ENCODE peak calls at places on chromosomes 3 and 15, in nine cellular contexts. D is skeletal muscle cell; E is testis; K is GM23248; H is mesenchymal stem cell; X is activated naive CD4-positive, alpha-beta T cell; Q is Kasumi-1; G is occipital lobe; J is pons. U is an unnamed sample.

GRCh38 chr3:152595975-152596832 is 238.7 kb upstream of the P2RY1 start:
- DNase-seq in D (peak; percentile 90), E (peak; percentile 81), K (peak; percentile 68), H (peak; percentile 77), X (no peak), Q (peak; percentile 90), G (no peak), J (peak; percentile 73), U (no peak)

GRCh38 chr3:101521251-101521701 is 8.3 kb upstream of the SENP7 start:
- DNase-seq in D (no peak), E (peak; percentile 21), K (no peak), H (no peak), X (no peak), Q (no peak), G (no peak), J (no peak), U (no peak)

GRCh38 chr15:44468713-44469385 is 41.4 kb downstream of the CTDSPL2 start:
- DNase-seq in D (peak; percentile 31), E (no peak), K (peak; percentile 80), H (peak; percentile 51), X (no peak), Q (no peak), G (no peak), J (no peak), U (no peak)

GRCh38 chr3:155102329-155102728 is 22.2 kb downstream of the MME start:
- DNase-seq in D (peak; percentile 64), E (no peak), K (peak; percentile 20), H (peak; percentile 23), X (no peak), Q (no peak), G (no peak), J (no peak), U (no peak)

GRCh38 chr3:141114816-141115458 is 63.8 kb downstream of the SPSB4 start:
- DNase-seq in D (no peak), E (peak; percentile 87), K (peak; percentile 36), H (peak; percentile 11), X (no peak), Q (peak; percentile 14), G (no peak), J (no peak), U (no peak)

GRCh38 chr3:111619833-111620232 is 24.7 kb upstream of the ZBED2 start:
- DNase-seq in D (no peak), E (no peak), K (peak; percentile 29), H (no peak), X (no peak), Q (no peak), G (no peak), J (no peak), U (no peak)

GRCh38 chr3:160154033-160154432 is 71.2 kb upstream of the C3orf80 start:
- DNase-seq in D (no peak), E (no peak), K (peak; percentile 78), H (peak; percentile 52), X (no peak), Q (no peak), G (no peak), J (no peak), U (no peak)

GRCh38 chr15:94174399-94174802 is 57.0 kb upstream of the MCTP2 start:
- DNase-seq in D (no peak), E (no peak), K (peak; percentile 69), H (peak; percentile 96), X (no peak), Q (peak; percentile 95), G (no peak), J (no peak), U (no peak)

GRCh38 chr15:95958417-95958816 is 372.1 kb upstream of the NR2F2 start:
- DNase-seq in D (no peak), E (no peak), K (no peak), H (no peak), X (no peak), Q (no peak), G (no peak), J (no peak), U (no peak)

GRCh38 chr3:197522881-197523342 is 32.9 kb downstream of the BDH1 start:
- DNase-seq in D (no peak), E (no peak), K (peak; percentile 60), H (no peak), X (no peak), Q (no peak), G (no peak), J (no peak), U (no peak)